ENCODE peak calls at places on chromosomes 5 and 9, in six cellular contexts. X is IMR-90, C is neuronal stem cell, Y is H1, W is H9, L is mesenchymal stem cell. F is an unnamed sample.

GRCh38 chr5:151477106-151477505 is 29.7 kb downstream of the SLC36A1 start:
- DNase-seq in X (peak), C (no peak), Y (no peak), W (no peak), L (peak), F (no peak)

GRCh38 chr9:126248680-126249079 is 77.9 kb upstream of the MVB12B start:
- DNase-seq in X (peak), C (no peak), Y (no peak), W (no peak), L (peak), F (no peak)

GRCh38 chr5:2741946-2742345 is 9.5 kb downstream of the IRX2 start:
- DNase-seq in X (no peak), C (no peak), Y (peak), W (peak), L (no peak), F (no peak)

GRCh38 chr5:59759600-59760357 is 133.7 kb downstream of the PDE4D start:
- DNase-seq in X (no peak), C (no peak), Y (no peak), W (no peak), L (peak), F (no peak)

GRCh38 chr9:84145780-84146179 is 165.2 kb downstream of the RMI1 start:
- DNase-seq in X (no peak), C (no peak), Y (no peak), W (no peak), L (no peak), F (no peak)

GRCh38 chr5:67337751-67338150 is 141.2 kb upstream of the CD180 start:
- DNase-seq in X (no peak), C (no peak), Y (no peak), W (no peak), L (no peak), F (no peak)

GRCh38 chr9:124282442-124283231 is 24.9 kb downstream of the NEK6 start:
- DNase-seq in X (peak), C (no peak), Y (no peak), W (no peak), L (peak), F (no peak)

GRCh38 chr5:161431963-161432362 is 114.6 kb downstream of the GABRB2 start:
- DNase-seq in X (no peak), C (no peak), Y (no peak), W (no peak), L (no peak), F (no peak)

GRCh38 chr9:88388886-88389617 is 808 bp downstream of the SPIN1 start:
- DNase-seq in X (peak), C (peak), Y (peak), W (peak), L (peak), F (peak)

GRCh38 chr5:178244566-178244965 is 12.0 kb upstream of the PHYKPL start:
- DNase-seq in X (peak), C (no peak), Y (no peak), W (no peak), L (no peak), F (no peak)

GRCh38 chr5:180395540-180396274 is 42.6 kb upstream of the GFPT2 start:
- DNase-seq in X (no peak), C (no peak), Y (no peak), W (no peak), L (no peak), F (no peak)

GRCh38 chr9:99762470-99762869 is 59.2 kb upstream of the NR4A3 start:
- DNase-seq in X (no peak), C (no peak), Y (no peak), W (no peak), L (no peak), F (no peak)

GRCh38 chr9:134396825-134397224 is 70.6 kb downstream of the RXRA start:
- DNase-seq in X (no peak), C (no peak), Y (no peak), W (no peak), L (no peak), F (no peak)

GRCh38 chr5:143161893-143162520 is 241.5 kb downstream of the NR3C1 start:
- DNase-seq in X (peak), C (no peak), Y (no peak), W (no peak), L (peak), F (peak)

DNA sequence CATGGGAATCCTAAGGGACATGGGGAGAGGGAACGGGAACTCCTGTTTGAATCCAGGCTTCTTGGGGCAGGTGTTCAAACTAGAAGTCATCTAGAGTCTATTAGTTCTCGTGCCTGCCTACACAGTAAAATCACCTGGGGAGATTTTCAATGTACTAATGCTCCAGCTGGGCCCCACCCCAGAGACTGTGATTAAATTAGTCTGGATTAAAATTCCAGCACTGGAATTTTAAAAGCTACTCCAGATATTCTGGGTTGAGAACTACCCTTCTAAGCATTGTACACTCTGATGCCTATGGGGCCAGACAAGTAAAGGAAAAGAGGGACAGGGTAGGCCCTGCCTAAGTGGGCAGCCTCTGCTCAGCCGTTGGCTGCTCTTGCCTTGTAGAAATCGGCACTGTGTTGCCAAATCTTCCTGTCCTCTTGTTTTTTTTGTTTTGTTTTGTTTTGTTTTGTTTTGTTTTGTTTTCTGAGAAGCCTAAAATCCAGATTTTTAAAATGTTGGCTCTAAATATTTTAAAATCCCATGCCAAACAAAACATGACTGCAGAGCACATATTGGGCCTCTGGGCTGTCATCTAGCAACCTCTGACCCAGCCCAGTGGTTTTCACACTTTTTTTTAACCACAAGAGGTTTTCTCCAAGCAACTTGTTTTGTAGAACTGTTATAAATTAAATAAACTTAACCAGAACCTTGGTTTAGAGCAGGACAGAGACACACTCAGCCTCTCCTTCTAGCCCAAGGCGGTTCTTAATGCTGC is 29.0 kb downstream of the ADRB2 start:
- DNase-seq in X (no peak), C (no peak), Y (no peak), W (no peak), L (no peak), F (no peak)
- H3K14ac ChIP-seq in X (no peak), C (no peak), Y (no peak), W (no peak), L (no peak), F (no peak)

DNA sequence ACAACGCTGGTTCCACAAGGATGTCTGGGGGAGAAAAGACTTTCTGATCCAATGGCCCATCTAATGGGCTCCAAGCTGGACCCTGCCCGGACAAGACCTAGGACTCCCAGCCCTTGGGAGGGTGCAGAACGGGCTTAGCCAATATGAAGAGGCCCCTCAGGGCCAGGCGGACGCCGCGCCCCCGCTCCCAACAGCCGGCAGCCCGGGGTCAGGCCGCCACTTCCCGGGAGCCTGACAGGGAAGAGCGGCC is 493 bp downstream of the P4HA2 start:
- DNase-seq in X (no peak), C (no peak), Y (no peak), W (no peak), L (no peak), F (no peak)
- H3K14ac ChIP-seq in X (peak), C (no peak), Y (no peak), W (no peak), L (peak), F (peak)

DNA sequence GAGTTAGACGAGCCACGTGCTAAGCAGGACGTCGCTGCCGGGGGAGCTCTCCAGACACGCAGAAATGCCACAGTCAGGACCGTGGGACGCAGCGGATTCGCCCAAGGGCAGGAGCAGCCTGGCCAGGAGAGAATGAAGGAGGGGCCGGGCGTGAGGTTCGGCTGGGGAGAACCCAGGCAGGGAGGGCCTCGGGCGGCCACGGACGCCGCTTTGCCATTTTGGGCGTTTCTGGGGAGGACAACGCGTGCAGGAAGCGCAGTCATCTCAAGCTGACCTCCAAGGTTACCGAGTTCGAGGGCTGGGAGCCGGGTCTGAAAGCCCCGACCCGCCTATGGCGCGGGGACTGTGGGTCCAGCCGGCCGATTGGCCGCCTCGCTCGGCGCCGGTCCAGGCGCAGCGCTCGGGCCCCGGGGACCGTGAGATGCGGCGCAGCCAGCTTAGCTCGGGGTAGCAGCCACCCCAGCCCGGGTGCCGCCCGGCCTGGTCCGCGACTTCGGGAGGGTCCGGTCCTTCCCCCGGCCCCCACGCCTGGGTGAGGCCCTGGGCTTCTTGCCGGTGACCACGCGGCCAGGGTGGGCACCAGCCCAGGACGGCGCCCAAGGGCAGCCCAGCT is 761 bp upstream of the MAN1B1 start:
- DNase-seq in X (no peak), C (no peak), Y (no peak), W (no peak), L (peak), F (peak)
- H3K14ac ChIP-seq in X (peak), C (peak), Y (no peak), W (peak), L (peak), F (peak)

DNA sequence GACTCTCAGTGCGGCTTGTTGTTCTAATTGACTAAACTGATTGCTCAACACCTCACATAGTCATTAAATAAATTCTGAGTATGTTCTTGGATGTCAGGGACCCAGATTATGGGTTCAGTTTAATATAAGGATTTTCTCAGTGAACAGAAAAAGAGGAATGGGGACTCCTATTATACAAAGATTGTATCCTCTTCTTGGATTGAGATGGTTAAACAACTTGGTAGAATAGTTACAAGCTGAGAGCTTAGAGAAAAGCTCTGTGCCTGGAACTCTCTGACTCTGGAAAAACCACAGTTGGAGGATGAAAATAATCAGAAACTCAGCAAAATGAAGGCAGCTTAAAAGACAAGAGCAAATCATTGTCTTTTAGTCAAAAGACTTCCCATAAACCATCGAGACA is 30.5 kb downstream of the ANKRA2 start:
- DNase-seq in X (no peak), C (no peak), Y (no peak), W (no peak), L (no peak), F (no peak)
- H3K14ac ChIP-seq in X (no peak), C (no peak), Y (no peak), W (no peak), L (no peak), F (no peak)

GRCh38 chr5:56663523-56663922 is 151.8 kb upstream of the MAP3K1 start:
- DNase-seq in X (no peak), C (no peak), Y (no peak), W (no peak), L (no peak), F (no peak)
- H3K14ac ChIP-seq in X (no peak), C (no peak), Y (no peak), W (no peak), L (no peak), F (no peak)

F was measured in trophoblast cell.